ENCODE peak calls at places on chromosomes 12 and 14, in four cellular contexts. C is EL; V is CD8-positive, alpha-beta T cell; X is EH. H is an unnamed sample.

GRCh38 chr12:57222286-57223190 is 5.9 kb downstream of the NXPH4 start:
- DNase-seq in X (no peak), C (no peak), V (no peak), H (no peak)

GRCh38 chr12:93135286-93136239 is 206.5 kb upstream of the EEA1 start:
- DNase-seq in V (no peak), X (peak; percentile 65), C (no peak), H (no peak)

GRCh38 chr14:36658091-36659009 is 3.3 kb upstream of the PAX9 start:
- DNase-seq in C (no peak), X (no peak), V (no peak), H (no peak)

GRCh38 chr12:69996276-69996675 is 171.2 kb downstream of the MYRFL start:
- DNase-seq in C (no peak), X (no peak), V (no peak), H (no peak)

GRCh38 chr12:123998960-123999359 is 25.9 kb downstream of the ZNF664 start:
- DNase-seq in V (no peak), C (no peak), X (peak; percentile 29), H (no peak)

GRCh38 chr14:92644166-92644565 is 104.3 kb downstream of the LGMN start:
- DNase-seq in X (peak; percentile 84), C (peak; percentile 87), V (no peak), H (no peak)

GRCh38 chr14:70640938-70641547 is 673 bp upstream of the TTC9 start:
- DNase-seq in C (peak; percentile 33), X (no peak), V (peak; percentile 66), H (no peak)

GRCh38 chr12:56084958-56085543 is 5.1 kb downstream of the ERBB3 start:
- DNase-seq in X (peak; percentile 20), C (peak; percentile 33), V (no peak), H (no peak)

GRCh38 chr14:24232645-24233537 is at the start of gene GMPR2:
- DNase-seq in C (no peak), V (no peak), X (no peak), H (no peak)

GRCh38 chr14:24954697-24955037 is 95.3 kb downstream of the STXBP6 start:
- DNase-seq in X (no peak), V (no peak), C (no peak), H (no peak)

GRCh38 chr12:118373628-118374027 is 921 bp upstream of the TAOK3 start:
- DNase-seq in V (no peak), X (no peak), C (no peak), H (no peak)

GRCh38 chr14:75198291-75198933 is 22.0 kb upstream of the TMED10 start:
- DNase-seq in V (no peak), C (no peak), X (peak; percentile 67), H (no peak)

GRCh38 chr14:86955955-86956354 is 1037.0 kb downstream of the GALC start:
- DNase-seq in V (no peak), X (no peak), C (no peak), H (no peak)

GRCh38 chr14:50521912-50522341 is 10.4 kb downstream of the MAP4K5 start:
- DNase-seq in C (peak; percentile 22), V (no peak), X (peak; percentile 26), H (no peak)

GRCh38 chr14:76386922-76387782 is 11.2 kb downstream of the ESRRB start:
- DNase-seq in C (peak; percentile 67), V (peak; percentile 65), X (peak; percentile 68), H (no peak)

GRCh38 chr12:93776581-93777018 is 99.4 kb downstream of the CRADD start:
- DNase-seq in C (peak; percentile 91), V (no peak), X (peak; percentile 99), H (no peak)

GRCh38 chr14:68695326-68695768 is 97.5 kb downstream of the ZFP36L1 start:
- DNase-seq in C (peak; percentile 100), X (peak; percentile 100), V (no peak), H (no peak)

GRCh38 chr14:99677231-99677891 is 6.7 kb upstream of the CYP46A1 start:
- DNase-seq in X (peak; percentile 25), C (peak; percentile 44), V (no peak), H (no peak)